ENCODE peak calls at places on chromosome 3, in eight cellular contexts. One of them, this sample, is unnamed.

GRCh38 chr3:66041828-66042227 is 3.1 kb upstream of the MAGI1 start:
- DNase-seq in GM12878: no peak
- DNase-seq in AG09309: no peak
- DNase-seq in pancreas: no peak
- DNase-seq in psoas muscle: no peak
- DNase-seq in tibial nerve: no peak
- DNase-seq in AG04450: no peak
- DNase-seq in hepatocyte: no peak
- DNase-seq in this sample: no peak

GRCh38 chr3:10744098-10744465 is 71.9 kb upstream of the SLC6A11 start:
- DNase-seq in GM12878: no peak
- DNase-seq in AG09309: no peak
- DNase-seq in pancreas: no peak
- DNase-seq in psoas muscle: no peak
- DNase-seq in tibial nerve: no peak
- DNase-seq in AG04450: no peak
- DNase-seq in hepatocyte: no peak
- DNase-seq in this sample: no peak

GRCh38 chr3:195247086-195247862 is 23.7 kb downstream of the XXYLT1 start:
- DNase-seq in GM12878: no peak
- DNase-seq in AG09309: no peak
- DNase-seq in pancreas: peak
- DNase-seq in psoas muscle: no peak
- DNase-seq in tibial nerve: no peak
- DNase-seq in AG04450: no peak
- DNase-seq in hepatocyte: no peak
- DNase-seq in this sample: no peak

GRCh38 chr3:134186391-134186790 is 64.3 kb downstream of the RYK start:
- DNase-seq in GM12878: no peak
- DNase-seq in AG09309: no peak
- DNase-seq in pancreas: no peak
- DNase-seq in psoas muscle: no peak
- DNase-seq in tibial nerve: no peak
- DNase-seq in AG04450: no peak
- DNase-seq in hepatocyte: no peak
- DNase-seq in this sample: no peak

GRCh38 chr3:150564243-150564642 is 17.7 kb downstream of the EIF2A start:
- DNase-seq in GM12878: no peak
- DNase-seq in AG09309: no peak
- DNase-seq in pancreas: no peak
- DNase-seq in psoas muscle: no peak
- DNase-seq in tibial nerve: no peak
- DNase-seq in AG04450: no peak
- DNase-seq in hepatocyte: no peak
- DNase-seq in this sample: no peak

GRCh38 chr3:42371776-42372175 is 38.6 kb downstream of the LYZL4 start:
- DNase-seq in GM12878: no peak
- DNase-seq in AG09309: no peak
- DNase-seq in pancreas: no peak
- DNase-seq in psoas muscle: no peak
- DNase-seq in tibial nerve: no peak
- DNase-seq in AG04450: no peak
- DNase-seq in hepatocyte: no peak
- DNase-seq in this sample: no peak

GRCh38 chr3:136929984-136930671 is 27.7 kb upstream of the IL20RB start:
- DNase-seq in GM12878: no peak
- DNase-seq in AG09309: no peak
- DNase-seq in pancreas: no peak
- DNase-seq in psoas muscle: peak
- DNase-seq in tibial nerve: peak
- DNase-seq in AG04450: no peak
- DNase-seq in hepatocyte: peak
- DNase-seq in this sample: no peak

GRCh38 chr3:184656430-184656990 is 55.4 kb downstream of the MAGEF1 start:
- DNase-seq in GM12878: no peak
- DNase-seq in AG09309: no peak
- DNase-seq in pancreas: no peak
- DNase-seq in psoas muscle: no peak
- DNase-seq in tibial nerve: no peak
- DNase-seq in AG04450: no peak
- DNase-seq in hepatocyte: no peak
- DNase-seq in this sample: no peak

GRCh38 chr3:123783811-123784210 is 100.3 kb downstream of the MYLK start:
- DNase-seq in GM12878: no peak
- DNase-seq in AG09309: no peak
- DNase-seq in pancreas: no peak
- DNase-seq in psoas muscle: no peak
- DNase-seq in tibial nerve: no peak
- DNase-seq in AG04450: no peak
- DNase-seq in hepatocyte: no peak
- DNase-seq in this sample: no peak
- TF ChIP-seq CTCF in GM12878: no peak
- TF ChIP-seq CTCF in AG09309: no peak
- TF ChIP-seq CTCF in pancreas: no peak
- TF ChIP-seq CTCF in psoas muscle: no peak
- TF ChIP-seq CTCF in tibial nerve: no peak
- TF ChIP-seq CTCF in AG04450: no peak
- TF ChIP-seq CTCF in hepatocyte: no peak
- TF ChIP-seq CTCF in this sample: no peak

GRCh38 chr3:4985330-4986174 is 6.3 kb downstream of the BHLHE40 start:
- DNase-seq in GM12878: no peak
- DNase-seq in AG09309: no peak
- DNase-seq in pancreas: peak
- DNase-seq in psoas muscle: no peak
- DNase-seq in tibial nerve: no peak
- DNase-seq in AG04450: no peak
- DNase-seq in hepatocyte: peak
- DNase-seq in this sample: no peak
- H3K4me3 ChIP-seq in GM12878: peak
- H3K4me3 ChIP-seq in AG09309: no peak
- H3K4me3 ChIP-seq in pancreas: no peak
- H3K4me3 ChIP-seq in psoas muscle: peak
- H3K4me3 ChIP-seq in tibial nerve: peak
- H3K4me3 ChIP-seq in AG04450: no peak
- H3K4me3 ChIP-seq in hepatocyte: no peak
- H3K4me3 ChIP-seq in this sample: no peak

GRCh38 chr3:19216669-19217337 is 68.5 kb downstream of the KCNH8 start:
- DNase-seq in GM12878: no peak
- DNase-seq in AG09309: no peak
- DNase-seq in pancreas: peak
- DNase-seq in psoas muscle: peak
- DNase-seq in tibial nerve: peak
- DNase-seq in AG04450: no peak
- DNase-seq in hepatocyte: no peak
- DNase-seq in this sample: no peak

GRCh38 chr3:19215427-19215826 is 67.1 kb downstream of the KCNH8 start:
- DNase-seq in GM12878: no peak
- DNase-seq in AG09309: no peak
- DNase-seq in pancreas: no peak
- DNase-seq in psoas muscle: no peak
- DNase-seq in tibial nerve: no peak
- DNase-seq in AG04450: no peak
- DNase-seq in hepatocyte: no peak
- DNase-seq in this sample: no peak

GRCh38 chr3:19213608-19214220 is 65.4 kb downstream of the KCNH8 start:
- DNase-seq in GM12878: no peak
- DNase-seq in AG09309: no peak
- DNase-seq in pancreas: no peak
- DNase-seq in psoas muscle: no peak
- DNase-seq in tibial nerve: no peak
- DNase-seq in AG04450: no peak
- DNase-seq in hepatocyte: no peak
- DNase-seq in this sample: no peak
- TF ChIP-seq CTCF in GM12878: peak
- TF ChIP-seq CTCF in AG09309: no peak
- TF ChIP-seq CTCF in pancreas: no peak
- TF ChIP-seq CTCF in psoas muscle: no peak
- TF ChIP-seq CTCF in tibial nerve: no peak
- TF ChIP-seq CTCF in AG04450: no peak
- TF ChIP-seq CTCF in hepatocyte: no peak
- TF ChIP-seq CTCF in this sample: no peak

DNA sequence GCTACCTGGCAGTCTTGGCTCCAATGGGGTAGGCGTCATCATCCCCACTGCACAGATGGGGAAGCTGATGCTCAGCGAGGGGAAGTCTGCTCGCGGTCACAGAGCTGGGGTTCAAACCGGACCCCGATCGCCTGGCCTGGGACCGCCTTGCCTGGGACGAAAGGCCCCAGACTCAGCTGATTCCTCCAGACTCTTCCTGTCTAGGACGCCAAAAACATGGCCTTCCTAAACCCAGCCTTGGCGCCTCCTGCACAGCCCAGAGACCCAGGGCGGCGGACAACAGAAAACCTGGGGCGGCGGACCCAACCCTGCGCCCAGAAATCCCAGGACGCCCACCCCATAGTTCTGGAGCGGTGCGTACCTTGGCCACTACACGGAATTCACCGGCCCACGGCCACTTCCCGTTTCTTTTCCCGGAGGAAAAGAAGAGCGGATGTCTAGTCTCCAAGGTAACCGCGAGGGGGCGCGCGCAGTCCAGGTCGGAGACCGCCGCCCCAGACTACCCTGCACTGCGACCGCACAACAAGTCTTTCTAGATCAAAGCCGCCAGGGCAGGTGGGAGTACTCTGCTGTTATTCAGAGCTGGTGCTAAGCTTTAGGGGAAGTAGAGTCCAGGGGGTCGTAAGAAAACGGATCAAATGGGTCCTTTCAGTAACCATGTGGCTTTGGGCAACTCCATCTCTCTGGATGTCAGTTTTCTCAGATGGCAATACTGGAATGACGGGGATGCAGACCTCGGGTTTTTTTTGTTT is 4.9 kb upstream of the IL17RD start:
- DNase-seq in GM12878: no peak
- DNase-seq in AG09309: no peak
- DNase-seq in pancreas: peak
- DNase-seq in psoas muscle: peak
- DNase-seq in tibial nerve: no peak
- DNase-seq in AG04450: peak
- DNase-seq in hepatocyte: peak
- DNase-seq in this sample: no peak
- H3K4me3 ChIP-seq in GM12878: peak
- H3K4me3 ChIP-seq in AG09309: peak
- H3K4me3 ChIP-seq in pancreas: peak
- H3K4me3 ChIP-seq in psoas muscle: peak
- H3K4me3 ChIP-seq in tibial nerve: peak
- H3K4me3 ChIP-seq in AG04450: peak
- H3K4me3 ChIP-seq in hepatocyte: peak
- H3K4me3 ChIP-seq in this sample: peak

GRCh38 chr3:14913926-14914776 is 33.2 kb upstream of the NR2C2 start:
- DNase-seq in GM12878: no peak
- DNase-seq in AG09309: no peak
- DNase-seq in pancreas: no peak
- DNase-seq in psoas muscle: no peak
- DNase-seq in tibial nerve: no peak
- DNase-seq in AG04450: no peak
- DNase-seq in hepatocyte: no peak
- DNase-seq in this sample: no peak
- TF ChIP-seq CTCF in GM12878: no peak
- TF ChIP-seq CTCF in AG09309: no peak
- TF ChIP-seq CTCF in pancreas: no peak
- TF ChIP-seq CTCF in psoas muscle: no peak
- TF ChIP-seq CTCF in tibial nerve: no peak
- TF ChIP-seq CTCF in AG04450: no peak
- TF ChIP-seq CTCF in hepatocyte: peak
- TF ChIP-seq CTCF in this sample: no peak

GRCh38 chr3:27730774-27731659 is 8.9 kb upstream of the EOMES start:
- DNase-seq in GM12878: no peak
- DNase-seq in AG09309: no peak
- DNase-seq in pancreas: no peak
- DNase-seq in psoas muscle: no peak
- DNase-seq in tibial nerve: no peak
- DNase-seq in AG04450: no peak
- DNase-seq in hepatocyte: no peak
- DNase-seq in this sample: no peak

GRCh38 chr3:27729748-27730611 is 7.9 kb upstream of the EOMES start:
- DNase-seq in GM12878: no peak
- DNase-seq in AG09309: no peak
- DNase-seq in pancreas: no peak
- DNase-seq in psoas muscle: peak
- DNase-seq in tibial nerve: no peak
- DNase-seq in AG04450: no peak
- DNase-seq in hepatocyte: no peak
- DNase-seq in this sample: no peak

GRCh38 chr3:27726240-27726639 is 4.1 kb upstream of the EOMES start:
- DNase-seq in GM12878: no peak
- DNase-seq in AG09309: no peak
- DNase-seq in pancreas: no peak
- DNase-seq in psoas muscle: no peak
- DNase-seq in tibial nerve: no peak
- DNase-seq in AG04450: no peak
- DNase-seq in hepatocyte: no peak
- DNase-seq in this sample: no peak

GRCh38 chr3:27729325-27729724 is 7.2 kb upstream of the EOMES start:
- DNase-seq in GM12878: no peak
- DNase-seq in AG09309: no peak
- DNase-seq in pancreas: no peak
- DNase-seq in psoas muscle: no peak
- DNase-seq in tibial nerve: no peak
- DNase-seq in AG04450: no peak
- DNase-seq in hepatocyte: no peak
- DNase-seq in this sample: no peak

DNA sequence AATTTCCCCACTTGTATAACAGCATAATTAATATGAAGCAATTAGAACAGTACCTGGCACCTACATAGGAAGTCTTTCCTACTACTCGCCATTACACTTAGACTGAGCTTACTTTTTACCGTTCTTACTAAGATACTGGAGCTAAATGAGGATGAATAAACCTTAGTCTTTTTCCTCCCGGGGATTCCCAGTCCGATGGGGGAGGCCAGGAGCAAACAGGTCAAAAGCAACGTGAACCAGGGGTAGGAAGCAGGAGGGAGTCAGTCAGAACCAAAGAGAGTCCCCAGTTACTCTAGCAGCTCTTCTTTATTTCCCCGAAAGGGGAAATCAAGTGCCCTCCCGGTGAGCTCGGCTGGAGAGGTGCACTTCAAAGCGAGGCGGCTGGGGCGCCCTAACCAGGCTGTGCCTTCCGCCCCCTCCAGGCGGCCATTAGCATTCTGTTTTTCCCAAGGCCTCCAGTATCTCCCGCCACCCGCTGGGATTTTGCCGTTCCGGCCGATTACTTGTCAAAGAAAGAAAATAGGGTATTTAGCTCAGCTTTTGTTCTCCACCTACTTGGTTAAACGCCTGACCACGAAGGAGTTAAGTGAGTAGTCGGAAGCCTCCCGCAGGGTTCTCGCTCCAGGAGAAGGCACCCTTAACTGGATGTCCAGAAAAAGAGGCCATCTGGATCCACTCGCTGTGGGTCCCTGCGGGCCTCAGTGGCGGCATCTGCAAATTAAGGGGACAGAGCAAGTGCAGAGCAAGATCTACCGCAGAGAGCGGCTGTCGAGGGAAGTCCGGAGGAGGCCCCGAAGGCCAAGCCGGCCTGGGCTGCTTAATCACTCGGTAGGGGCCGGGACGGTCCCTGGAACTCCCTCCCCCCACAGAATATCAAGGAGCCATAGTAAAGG is 6.3 kb upstream of the EOMES start:
- DNase-seq in GM12878: no peak
- DNase-seq in AG09309: no peak
- DNase-seq in pancreas: no peak
- DNase-seq in psoas muscle: no peak
- DNase-seq in tibial nerve: no peak
- DNase-seq in AG04450: no peak
- DNase-seq in hepatocyte: no peak
- DNase-seq in this sample: no peak
- H3K4me3 ChIP-seq in GM12878: no peak
- H3K4me3 ChIP-seq in AG09309: no peak
- H3K4me3 ChIP-seq in pancreas: peak
- H3K4me3 ChIP-seq in psoas muscle: no peak
- H3K4me3 ChIP-seq in tibial nerve: no peak
- H3K4me3 ChIP-seq in AG04450: no peak
- H3K4me3 ChIP-seq in hepatocyte: no peak
- H3K4me3 ChIP-seq in this sample: no peak